ENCODE peak calls at places on chromosomes 16 and 17, in four cellular contexts. U is H1, K is H9, I is neuronal stem cell. S is an unnamed sample.

GRCh38 chr17:40251576-40251975 is 32.5 kb downstream of the WIPF2 start:
- DNase-seq in U (no peak), I (no peak), K (no peak), S (peak; percentile 85)

GRCh38 chr17:19412984-19413383 is 2.0 kb downstream of the RNF112 start:
- DNase-seq in I (no peak), K (no peak), U (no peak), S (no peak)

GRCh38 chr16:8753411-8754054 is 43.9 kb downstream of the TMEM186 start:
- DNase-seq in U (no peak), I (no peak), K (no peak), S (no peak)

GRCh38 chr17:78879679-78880186 is 23.3 kb downstream of the CEP295NL start:
- DNase-seq in K (no peak), U (no peak), I (no peak), S (peak; percentile 98)

GRCh38 chr17:74458835-74459234 is 7.6 kb upstream of the CD300A start:
- DNase-seq in K (no peak), U (no peak), I (no peak), S (no peak)

GRCh38 chr17:67151717-67152116 is 93.3 kb downstream of the HELZ start:
- DNase-seq in I (no peak), U (no peak), K (no peak), S (peak; percentile 81)

GRCh38 chr17:6427284-6427781 is 7.6 kb downstream of the AIPL1 start:
- DNase-seq in U (no peak), I (no peak), K (no peak), S (peak; percentile 16)

GRCh38 chr17:40327735-40328385 is 18.9 kb downstream of the RARA start:
- DNase-seq in I (no peak), K (no peak), U (no peak), S (no peak)

GRCh38 chr17:41116292-41116691 is 1.9 kb downstream of the KRTAP4-11 start:
- DNase-seq in K (no peak), U (no peak), I (no peak), S (no peak)

GRCh38 chr17:35540589-35541404 is 3.3 kb upstream of the SLFN12L start:
- DNase-seq in U (no peak), K (no peak), I (no peak), S (peak; percentile 51)

GRCh38 chr17:27475070-27475673 is 18.9 kb downstream of the KSR1 start:
- DNase-seq in I (no peak), U (no peak), K (no peak), S (no peak)

GRCh38 chr17:74089869-74090464 is 113.5 kb upstream of the RPL38 start:
- DNase-seq in K (peak; percentile 95), U (peak; percentile 93), I (peak; percentile 48), S (no peak)

GRCh38 chr17:2797632-2798031 is 1.4 kb downstream of the RAP1GAP2 start:
- DNase-seq in I (no peak), U (no peak), K (no peak), S (no peak)

GRCh38 chr17:78900816-78901215 is 2.2 kb downstream of the CEP295NL start:
- DNase-seq in K (no peak), I (no peak), U (no peak), S (no peak)

GRCh38 chr16:70586731-70587130 is 59.6 kb upstream of the IL34 start:
- DNase-seq in K (no peak), I (no peak), U (no peak), S (no peak)

GRCh38 chr17:65071861-65072260 is 15.3 kb upstream of the GNA13 start:
- DNase-seq in K (no peak), I (no peak), U (no peak), S (peak; percentile 72)

GRCh38 chr16:90012978-90013745 is 6.1 kb downstream of the DBNDD1 start:
- DNase-seq in I (no peak), K (no peak), U (no peak), S (no peak)

GRCh38 chr17:50129303-50129945 is 536 bp downstream of the SAMD14 start:
- DNase-seq in U (no peak), I (no peak), K (peak; percentile 60), S (peak; percentile 57)

GRCh38 chr17:31448467-31449077 is 57.1 kb downstream of the RAB11FIP4 start:
- DNase-seq in U (no peak), I (no peak), K (no peak), S (peak; percentile 62)

GRCh38 chr16:10070591-10070990 is 111.6 kb downstream of the GRIN2A start:
- DNase-seq in I (no peak), K (no peak), U (no peak), S (no peak)

GRCh38 chr16:50271148-50272041 is 5.0 kb downstream of the ADCY7 start:
- DNase-seq in K (no peak), I (no peak), U (no peak), S (no peak)

GRCh38 chr17:49522329-49522890 is 27.3 kb downstream of the NGFR start:
- DNase-seq in K (peak; percentile 16), I (no peak), U (peak; percentile 40), S (no peak)

GRCh38 chr16:3934491-3935185 is 54.1 kb upstream of the CREBBP start:
- DNase-seq in I (no peak), U (no peak), K (no peak), S (no peak)

GRCh38 chr17:63707151-63707550 is 7.2 kb upstream of the LIMD2 start:
- DNase-seq in K (no peak), I (no peak), U (no peak), S (no peak)

GRCh38 chr17:78951967-78952551 is 26.9 kb upstream of the TIMP2 start:
- DNase-seq in K (no peak), I (no peak), U (no peak), S (peak; percentile 44)

GRCh38 chr16:84718-85452 is 6.9 kb downstream of the MPG start:
- DNase-seq in I (no peak), K (no peak), U (no peak), S (peak; percentile 96)

GRCh38 chr17:27352481-27353460 is 58.9 kb downstream of the WSB1 start:
- DNase-seq in K (no peak), U (no peak), I (no peak), S (peak; percentile 24)

GRCh38 chr16:53745753-53746258 is 41.9 kb downstream of the FTO start:
- DNase-seq in I (no peak), K (no peak), U (no peak), S (peak; percentile 62)

DNA sequence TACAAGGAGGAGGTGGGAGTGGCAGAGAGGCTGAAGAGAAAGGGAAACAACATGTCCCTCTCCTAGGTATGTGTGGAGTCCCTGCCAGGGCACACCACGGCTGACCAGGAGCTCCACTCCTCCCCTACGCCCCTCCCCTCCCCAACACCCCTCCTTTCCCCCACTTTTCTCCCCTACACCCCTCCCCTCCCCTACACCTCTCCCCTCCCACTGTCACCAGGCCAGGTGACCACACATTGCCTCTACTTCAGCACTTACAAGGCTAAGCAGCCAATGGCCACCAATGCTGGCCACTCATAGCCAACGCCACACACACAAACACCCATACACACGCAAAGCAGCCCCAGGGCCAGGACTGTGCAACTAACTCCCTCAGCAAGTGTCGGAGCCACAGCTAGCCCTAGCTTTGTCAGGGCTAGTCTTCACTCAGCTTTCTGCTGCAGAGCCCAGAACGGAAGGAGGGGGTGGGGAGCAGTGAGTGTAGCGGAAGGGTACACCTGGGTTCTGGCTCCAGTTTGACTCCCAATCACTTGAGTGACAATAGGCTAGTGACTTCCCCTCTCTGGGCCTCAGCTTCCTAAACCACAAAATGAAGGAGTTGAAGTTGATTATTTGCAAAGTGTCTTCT is 8.2 kb downstream of the CAVIN1 start:
- DNase-seq in K (peak; percentile 44), I (no peak), U (no peak), S (no peak)
- H3K18ac ChIP-seq in K (no peak overlapping the region), I (peak overlapping the region; percentile 15), U (peak overlapping the region; percentile 60), S (no peak overlapping the region)

GRCh38 chr17:56482229-56482628 is 111.3 kb upstream of the NOG start:
- DNase-seq in U (no peak), K (no peak), I (no peak), S (no peak)
- H3K23ac ChIP-seq in U (no peak overlapping the region), K (no peak overlapping the region), I (no peak overlapping the region), S (no peak overlapping the region)

DNA sequence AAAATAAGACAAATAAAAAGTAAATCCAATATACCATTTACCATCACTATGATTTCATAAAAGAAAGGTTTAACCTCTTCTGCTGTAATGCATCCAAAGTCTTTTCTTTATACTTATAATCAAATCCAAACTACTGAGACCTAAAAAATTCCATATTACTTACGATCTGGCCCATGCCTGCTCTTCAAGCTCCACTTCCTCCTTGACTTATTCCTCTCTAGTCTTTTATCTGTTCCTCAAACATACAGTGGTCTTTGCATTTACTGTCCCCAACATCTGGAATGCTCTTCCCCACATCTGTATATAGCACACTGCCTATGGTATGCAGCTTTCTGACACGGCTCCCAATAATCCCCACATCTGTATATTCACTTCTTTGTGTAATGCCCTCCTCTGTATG is 33.8 kb downstream of the PCTP start:
- DNase-seq in U (no peak), K (no peak), I (no peak), S (no peak)
- H3K18ac ChIP-seq in U (no peak overlapping the region), K (no peak overlapping the region), I (no peak overlapping the region), S (no peak overlapping the region)

DNA sequence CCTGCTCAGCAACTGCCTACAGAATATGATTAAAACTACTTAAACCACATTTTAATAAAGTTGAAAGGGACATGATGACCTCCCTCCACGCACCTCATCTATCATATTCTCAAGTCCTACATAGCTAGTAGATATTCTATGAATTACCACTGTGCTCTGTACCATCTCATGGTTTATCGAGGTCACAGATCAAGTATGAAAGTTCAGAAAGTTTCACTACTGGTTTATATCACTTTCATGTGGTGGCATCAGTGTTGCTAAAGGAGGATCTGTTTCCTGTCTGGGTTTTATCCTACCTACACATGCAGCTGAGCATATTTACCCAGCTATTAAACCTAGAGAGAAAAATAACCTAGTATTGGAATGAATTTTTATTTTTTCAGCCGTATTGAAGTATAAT is 214.9 kb upstream of the MON1B start:
- DNase-seq in U (no peak), K (no peak), I (no peak), S (no peak)
- H3K23ac ChIP-seq in U (no peak overlapping the region), K (no peak overlapping the region), I (no peak overlapping the region), S (no peak overlapping the region)

GRCh38 chr17:77385750-77386501 is 245.2 kb downstream of the SEC14L1 start:
- DNase-seq in U (no peak), K (no peak), I (no peak), S (no peak)
- H3K18ac ChIP-seq in U (peak overlapping the region; percentile 13), K (no peak overlapping the region), I (peak overlapping the region; percentile 94), S (peak overlapping the region; percentile 27)

GRCh38 chr17:43021739-43022512 is at the start of gene VAT1:
- DNase-seq in U (peak; percentile 89), K (peak; percentile 94), I (peak; percentile 71), S (peak; percentile 63)
- H3K23ac ChIP-seq in U (no peak within 1 kb of the TSS), K (no peak within 1 kb of the TSS), I (peak within 1 kb of the TSS; percentile 87), S (peak within 1 kb of the TSS; percentile 58)

GRCh38 chr17:57604771-57605733 is 140.0 kb downstream of the CCDC182 start:
- DNase-seq in I (no peak), U (no peak), K (no peak), S (peak; percentile 55)
- H3K18ac ChIP-seq in I (peak overlapping the region; percentile 72), U (no peak overlapping the region), K (no peak overlapping the region), S (peak overlapping the region; percentile 38)

DNA sequence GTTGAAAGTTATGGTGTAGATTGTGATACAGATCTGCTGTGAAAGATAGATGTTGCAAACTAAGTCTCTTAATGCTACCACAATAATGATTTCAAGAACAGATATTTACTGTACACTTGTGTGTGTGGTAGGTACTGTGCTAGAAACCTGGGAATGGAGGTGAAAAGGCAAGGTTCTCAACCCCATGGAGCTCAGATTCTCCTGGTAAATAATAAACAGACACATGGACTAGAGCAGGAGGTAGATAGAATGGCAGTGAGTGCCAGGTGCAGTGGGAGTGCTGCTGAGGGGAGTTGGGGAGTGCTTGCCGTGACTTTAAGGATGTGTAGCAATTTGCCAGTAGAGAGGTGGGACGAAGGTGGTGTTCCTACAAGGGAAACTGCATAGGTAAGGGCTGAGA is 34.9 kb downstream of the MRTFB start:
- DNase-seq in K (no peak), I (no peak), U (no peak), S (no peak)
- H3K23ac ChIP-seq in K (no peak overlapping the region), I (no peak overlapping the region), U (no peak overlapping the region), S (no peak overlapping the region)